ENCODE peak calls at places on chromosomes 6 and 20, in five cellular contexts. I, O, J, D and P are unnamed samples.

GRCh38 chr6:149441740-149442139 is 41.7 kb downstream of the SUMO4 start:
- DNase-seq in O (no peak), I (no peak), D (no peak), J (no peak), P (no peak)

GRCh38 chr6:169112483-169113320 is 140.9 kb downstream of the THBS2 start:
- DNase-seq in D (no peak), O (no peak), J (no peak), I (no peak), P (no peak)

GRCh38 chr20:61057313-61058171 is 194.5 kb upstream of the CDH4 start:
- DNase-seq in D (no peak), J (peak), I (no peak), O (no peak), P (no peak)

GRCh38 chr6:110690106-110690654 is 125.1 kb downstream of the CDK19 start:
- DNase-seq in J (no peak), I (no peak), O (no peak), D (no peak), P (no peak)

GRCh38 chr6:54958446-54958845 is 111.9 kb downstream of the FAM83B start:
- DNase-seq in D (no peak), J (peak), O (no peak), I (no peak), P (no peak)

GRCh38 chr20:39112196-39112743 is 150.1 kb downstream of the DHX35 start:
- DNase-seq in O (peak), I (peak), D (peak), J (peak), P (no peak)

GRCh38 chr6:89368107-89368506 is 15.6 kb upstream of the UBE2J1 start:
- DNase-seq in O (peak), D (peak), I (peak), J (peak), P (no peak)

GRCh38 chr6:1485678-1486077 is 96.3 kb downstream of the FOXF2 start:
- DNase-seq in J (no peak), O (peak), I (peak), D (peak), P (peak)

GRCh38 chr6:93786474-93787330 is 367.3 kb upstream of the EPHA7 start:
- DNase-seq in D (peak), I (peak), O (no peak), J (no peak), P (peak)

GRCh38 chr20:2206957-2207769 is 88.6 kb upstream of the TGM3 start:
- DNase-seq in O (peak), J (peak), D (peak), I (peak), P (no peak)

GRCh38 chr6:144285798-144286502 is 815 bp downstream of the UTRN start:
- DNase-seq in J (peak), D (peak), I (peak), O (peak), P (no peak)

GRCh38 chr6:107264357-107264831 is 149.1 kb upstream of the BEND3 start:
- DNase-seq in D (peak), I (peak), J (no peak), O (no peak), P (peak)

GRCh38 chr20:53597521-53598120 is 4.0 kb upstream of the ZNF217 start:
- DNase-seq in O (no peak), I (no peak), D (no peak), J (no peak), P (no peak)
- H3K4me3 ChIP-seq in O (peak), I (no peak), D (no peak), J (no peak), P (peak)

DNA sequence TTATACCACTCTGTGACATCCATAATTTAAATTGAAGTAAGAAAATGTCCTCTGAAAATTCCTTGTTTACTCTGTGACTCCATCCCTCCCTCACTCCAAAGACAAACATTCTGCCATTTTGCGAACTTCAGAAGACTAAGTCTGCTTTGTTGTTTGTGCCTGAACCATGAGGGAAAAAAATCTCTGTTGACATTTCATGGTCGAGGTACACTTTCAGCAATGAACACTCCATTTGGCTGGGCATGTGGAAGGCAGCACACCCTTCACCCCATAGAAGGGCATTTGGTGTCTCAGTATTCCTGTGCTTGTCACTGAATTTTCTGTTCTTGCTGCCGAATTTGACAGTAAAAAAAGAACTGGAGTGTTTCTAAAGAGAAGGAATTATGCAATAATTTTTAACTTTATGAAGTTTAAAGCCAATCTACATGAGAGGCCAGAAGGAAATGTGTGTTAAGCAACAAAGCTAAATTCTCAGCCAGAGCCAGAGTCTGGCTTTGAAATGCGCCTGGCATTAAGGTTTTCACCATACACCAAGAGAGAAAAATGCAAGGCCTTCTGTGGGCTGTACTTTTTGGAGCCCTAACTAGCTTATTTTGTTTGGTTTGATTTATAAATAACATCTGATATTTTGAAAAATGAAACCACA is 4.7 kb upstream of the PBOV1 start:
- DNase-seq in I (no peak), D (no peak), J (no peak), O (no peak), P (no peak)
- H3K4me3 ChIP-seq in I (no peak), D (no peak), J (no peak), O (no peak), P (no peak)

GRCh38 chr6:43258180-43258579 is 14.9 kb downstream of the TTBK1 start:
- DNase-seq in D (no peak), J (no peak), I (no peak), O (no peak), P (no peak)

GRCh38 chr6:43255408-43256054 is 12.2 kb downstream of the TTBK1 start:
- DNase-seq in I (no peak), J (no peak), O (no peak), D (no peak), P (no peak)

GRCh38 chr6:43258807-43259686 is 15.8 kb downstream of the TTBK1 start:
- DNase-seq in D (no peak), I (no peak), J (no peak), O (no peak), P (no peak)

GRCh38 chr6:43256670-43257664 is 13.7 kb downstream of the TTBK1 start:
- DNase-seq in I (no peak), J (no peak), D (no peak), O (no peak), P (no peak)

DNA sequence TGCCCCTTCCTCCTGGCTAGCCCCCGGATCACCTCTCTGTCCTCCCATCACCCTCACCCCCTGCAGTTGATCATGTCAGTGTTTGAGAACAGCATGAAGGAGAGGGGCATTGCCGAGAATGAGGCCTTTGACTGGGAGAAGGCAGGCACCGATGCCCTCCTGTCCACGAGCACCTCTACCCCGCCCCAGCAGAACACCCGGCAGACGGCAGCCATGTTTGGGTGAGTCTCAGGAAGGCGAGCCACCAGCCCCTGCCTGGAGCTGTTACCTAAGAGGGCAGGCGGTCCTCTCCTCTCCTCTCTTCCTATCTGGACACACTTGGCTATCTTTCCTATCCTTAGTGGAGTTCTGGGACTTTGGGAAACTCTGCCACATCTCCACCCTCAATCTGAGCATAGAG is 14.5 kb downstream of the TTBK1 start:
- DNase-seq in I (no peak), D (no peak), J (no peak), O (no peak), P (no peak)
- H3K4me3 ChIP-seq in I (no peak), D (no peak), J (no peak), O (no peak), P (no peak)

GRCh38 chr20:19832875-19833274 is 74.8 kb downstream of the RIN2 start:
- DNase-seq in J (no peak), D (no peak), O (no peak), I (no peak), P (no peak)

GRCh38 chr20:19833395-19833794 is 75.3 kb downstream of the RIN2 start:
- DNase-seq in O (no peak), D (no peak), I (no peak), J (no peak), P (no peak)

GRCh38 chr20:19834287-19834686 is 76.2 kb downstream of the RIN2 start:
- DNase-seq in I (no peak), O (no peak), J (no peak), D (no peak), P (no peak)

GRCh38 chr20:19835533-19836222 is 77.6 kb downstream of the RIN2 start:
- DNase-seq in D (no peak), I (no peak), J (no peak), O (no peak), P (no peak)

GRCh38 chr20:19834783-19835182 is 76.7 kb downstream of the RIN2 start:
- DNase-seq in D (no peak), I (no peak), J (no peak), O (no peak), P (no peak)
- H3K4me3 ChIP-seq in D (no peak), I (no peak), J (no peak), O (no peak), P (no peak)